ENCODE peak calls at places on chromosomes 2 and 18, in six cellular contexts. Q is breast epithelium, T is K562, V is prostate gland, A is HCT116, H is Panc1. C is an unnamed sample.

GRCh38 chr2:231128541-231128940 is 3.7 kb upstream of the HTR2B start:
- DNase-seq in Q (no peak), H (no peak), A (no peak), T (no peak), V (no peak), C (no peak)

GRCh38 chr18:57786038-57786437 is 17.1 kb downstream of the ATP8B1 start:
- DNase-seq in A (no peak), V (no peak), T (no peak), Q (no peak), H (no peak), C (no peak)

GRCh38 chr2:100773538-100773937 is 46.4 kb upstream of the NPAS2 start:
- DNase-seq in A (no peak), T (no peak), V (no peak), H (no peak), Q (no peak), C (no peak)

GRCh38 chr2:20465716-20466391 is 19.0 kb downstream of the RHOB start:
- DNase-seq in T (no peak), H (no peak), V (peak), A (no peak), Q (peak), C (no peak)

GRCh38 chr2:9230881-9231280 is 24.3 kb downstream of the ASAP2 start:
- DNase-seq in T (no peak), H (no peak), V (no peak), Q (no peak), A (no peak), C (no peak)

GRCh38 chr2:98736464-98736889 is 5.5 kb upstream of the MGAT4A start:
- DNase-seq in H (no peak), A (no peak), V (no peak), T (no peak), Q (no peak), C (no peak)

GRCh38 chr2:44957656-44958327 is 16.3 kb downstream of the SIX3 start:
- DNase-seq in V (no peak), Q (no peak), T (no peak), A (no peak), H (no peak), C (no peak)

GRCh38 chr18:4720498-4720897 is 265.4 kb upstream of the DLGAP1 start:
- DNase-seq in T (no peak), H (no peak), A (no peak), Q (no peak), V (no peak), C (no peak)

GRCh38 chr2:184938221-184938985 is 340.1 kb downstream of the ZNF804A start:
- DNase-seq in A (no peak), H (no peak), T (no peak), V (no peak), Q (no peak), C (no peak)

GRCh38 chr2:36190097-36190496 is 165.5 kb upstream of the CRIM1 start:
- DNase-seq in V (no peak), Q (no peak), H (no peak), T (no peak), A (no peak), C (no peak)

GRCh38 chr2:36184848-36185247 is 170.7 kb upstream of the CRIM1 start:
- DNase-seq in H (no peak), Q (no peak), A (no peak), V (no peak), T (no peak), C (no peak)

GRCh38 chr2:36185624-36186023 is 170.0 kb upstream of the CRIM1 start:
- DNase-seq in T (no peak), A (no peak), H (no peak), Q (no peak), V (no peak), C (no peak)
- TF ChIP-seq POLR2AphosphoS5 in T (no peak), A (no peak), H (no peak), Q (no peak), V (no peak), C (no peak)

GRCh38 chr2:155310589-155310988 is 612.1 kb downstream of the KCNJ3 start:
- DNase-seq in T (no peak), Q (no peak), V (no peak), A (peak), H (peak), C (no peak)
- TF ChIP-seq CTCF in T (peak), Q (peak), V (peak), A (peak), H (peak), C (peak)

GRCh38 chr2:19361325-19361990 is 3.0 kb upstream of the OSR1 start:
- DNase-seq in A (no peak), H (no peak), V (no peak), Q (no peak), T (no peak), C (peak)
- H3K4me3 ChIP-seq in A (no peak), H (peak), V (peak), Q (peak), T (no peak), C (peak)

GRCh38 chr2:159095813-159096212 is 127.4 kb downstream of the TANC1 start:
- DNase-seq in T (no peak), Q (peak), A (no peak), V (no peak), H (no peak), C (no peak)

GRCh38 chr2:159091981-159092380 is 123.5 kb downstream of the TANC1 start:
- DNase-seq in Q (no peak), H (no peak), T (no peak), A (no peak), V (peak), C (no peak)

GRCh38 chr2:159096896-159097295 is 128.5 kb downstream of the TANC1 start:
- DNase-seq in H (no peak), T (no peak), A (no peak), V (no peak), Q (no peak), C (no peak)

GRCh38 chr2:159093496-159093895 is 125.1 kb downstream of the TANC1 start:
- DNase-seq in H (no peak), Q (no peak), A (no peak), T (no peak), V (peak), C (no peak)

DNA sequence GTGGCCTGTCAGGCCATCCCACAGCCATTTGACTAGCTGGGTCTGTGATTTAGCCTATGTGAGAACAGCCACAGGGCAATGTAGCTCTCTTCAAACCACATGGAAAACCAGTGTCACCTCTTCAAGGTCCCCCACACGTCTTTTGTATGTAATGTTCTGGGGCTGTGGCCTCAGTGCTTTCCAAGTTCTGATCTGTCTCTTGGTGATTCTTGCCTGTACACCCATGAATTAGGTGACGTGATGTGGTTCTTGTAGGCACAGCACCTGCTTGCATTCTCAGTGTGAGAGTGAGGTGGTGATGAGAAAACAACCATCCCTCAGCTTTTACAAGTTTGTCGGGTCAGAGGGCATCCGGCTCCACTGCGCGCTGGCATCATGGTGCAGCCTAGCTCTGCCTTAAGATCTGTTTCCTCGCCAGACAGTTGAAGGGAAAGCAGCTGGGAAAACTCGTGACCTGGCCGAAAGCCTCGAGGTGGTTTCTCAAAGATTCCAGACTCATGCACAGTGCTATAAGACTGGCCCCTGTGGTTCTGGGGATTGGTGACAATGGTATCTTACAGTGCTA is 125.8 kb downstream of the TANC1 start:
- DNase-seq in A (no peak), V (peak), Q (peak), T (no peak), H (no peak), C (no peak)
- TF ChIP-seq POLR2AphosphoS5 in A (no peak), V (peak), Q (peak), T (no peak), H (no peak), C (peak)

GRCh38 chr2:174603280-174603679 is 5.7 kb upstream of the WIPF1 start:
- DNase-seq in Q (peak), A (peak), H (no peak), V (peak), T (no peak), C (no peak)
- TF ChIP-seq CTCF in Q (peak), A (peak), H (peak), V (no peak), T (peak), C (peak)

DNA sequence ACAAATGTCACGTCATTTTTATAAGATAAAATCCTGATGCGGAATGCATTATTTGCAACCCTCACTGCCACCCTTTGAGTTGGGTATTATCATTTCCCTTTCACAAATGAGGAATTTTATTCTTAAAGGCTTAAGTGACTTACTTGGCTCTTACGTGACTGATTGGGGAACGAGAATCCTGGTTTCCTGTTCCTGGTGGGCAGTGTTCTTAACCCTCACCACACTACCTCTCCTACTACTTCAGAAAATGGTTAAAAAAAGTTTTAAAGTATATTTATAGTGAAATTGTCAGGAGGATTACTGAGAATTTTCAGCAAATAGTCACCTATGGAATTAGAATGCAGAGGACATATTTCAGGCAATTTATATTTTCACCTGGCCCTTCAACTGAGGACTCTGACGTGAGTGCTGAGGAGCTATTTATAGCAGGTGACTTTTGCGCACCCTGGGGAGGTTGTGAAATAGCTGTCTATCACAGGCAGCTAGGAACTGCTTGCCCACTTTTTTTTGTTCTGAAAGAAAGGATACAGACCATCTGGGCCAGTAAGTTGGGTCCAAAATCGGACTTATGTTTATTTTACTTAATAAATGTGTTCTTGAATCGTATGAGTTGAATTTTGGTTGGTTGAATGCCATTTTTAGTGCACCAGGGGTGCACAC is 18.7 kb upstream of the RASGRP3 start:
- DNase-seq in T (no peak), V (no peak), Q (no peak), A (no peak), H (no peak), C (no peak)
- H3K4me3 ChIP-seq in T (no peak), V (no peak), Q (no peak), A (no peak), H (no peak), C (no peak)

GRCh38 chr2:72438364-72438763 is 290.7 kb upstream of the CYP26B1 start:
- DNase-seq in H (no peak), A (no peak), T (no peak), V (no peak), Q (no peak), C (no peak)
- TF ChIP-seq POLR2AphosphoS5 in H (no peak), A (no peak), T (no peak), V (no peak), Q (no peak), C (no peak)

C was measured in esophagus muscularis mucosa.